ENCODE peak calls at places on chromosomes 2 and 18, in five cellular contexts. O is adrenal gland, W is keratinocyte, G is IMR-90, D is stomach. Q is an unnamed sample.

GRCh38 chr2:123596649-123597048 is 428.4 kb upstream of the CNTNAP5 start:
- DNase-seq in O (no peak), W (no peak), G (no peak), D (no peak), Q (no peak)

GRCh38 chr2:128754246-128754724 is 435.6 kb upstream of the HS6ST1 start:
- DNase-seq in O (peak; percentile 66), W (no peak), G (no peak), D (no peak), Q (peak; percentile 17)

GRCh38 chr18:42114310-42114943 is 159.4 kb downstream of the PIK3C3 start:
- DNase-seq in O (peak; percentile 76), W (peak; percentile 1), G (peak; percentile 75), D (peak; percentile 45), Q (peak; percentile 85)

GRCh38 chr2:23230885-23231284 is 154.1 kb upstream of the KLHL29 start:
- DNase-seq in O (no peak), W (no peak), G (no peak), D (no peak), Q (no peak)

GRCh38 chr2:101295895-101296294 is 12.6 kb downstream of the RNF149 start:
- DNase-seq in O (peak; percentile 19), W (no peak), G (peak; percentile 86), D (no peak), Q (no peak)

GRCh38 chr2:28997237-28997846 is 16.2 kb downstream of the TOGARAM2 start:
- DNase-seq in O (peak; percentile 32), W (no peak), G (peak; percentile 22), D (no peak), Q (no peak)

GRCh38 chr18:54717673-54718435 is 110.4 kb upstream of the RAB27B start:
- DNase-seq in O (no peak), W (no peak), G (no peak), D (peak; percentile 65), Q (no peak)

GRCh38 chr2:85600235-85600575 is 2.3 kb downstream of the TMEM150A start:
- DNase-seq in O (no peak), W (no peak), G (no peak), D (no peak), Q (no peak)

GRCh38 chr2:70948350-70949003 is 12.8 kb downstream of the ATP6V1B1 start:
- DNase-seq in O (peak; percentile 84), W (no peak), G (peak; percentile 71), D (peak; percentile 83), Q (peak; percentile 66)

GRCh38 chr18:8121942-8122480 is 487.2 kb upstream of the RAB12 start:
- DNase-seq in O (no peak), W (no peak), G (peak; percentile 94), D (no peak), Q (no peak)

GRCh38 chr2:73839653-73840411 is 11.1 kb downstream of the STAMBP start:
- DNase-seq in O (no peak), W (no peak), G (peak; percentile 47), D (no peak), Q (no peak)

GRCh38 chr2:215718426-215718825 is 282.6 kb upstream of the FN1 start:
- DNase-seq in O (no peak), W (no peak), G (no peak), D (no peak), Q (no peak)

GRCh38 chr2:26243643-26244478 is 571 bp downstream of the HADHA start:
- DNase-seq in O (peak; percentile 12), W (no peak), G (peak; percentile 21), D (peak; percentile 35), Q (no peak)

GRCh38 chr2:64582774-64583340 is 58.7 kb downstream of the AFTPH start:
- DNase-seq in O (no peak), W (no peak), G (no peak), D (no peak), Q (no peak)

GRCh38 chr2:12127639-12128038 is 381.2 kb downstream of the LPIN1 start:
- DNase-seq in O (no peak), W (no peak), G (no peak), D (no peak), Q (no peak)

GRCh38 chr2:36657703-36658102 is 38.8 kb upstream of the VIT start:
- DNase-seq in O (no peak), W (no peak), G (no peak), D (no peak), Q (no peak)

GRCh38 chr2:36653155-36653554 is 43.4 kb upstream of the VIT start:
- DNase-seq in O (peak; percentile 53), W (no peak), G (no peak), D (no peak), Q (no peak)

GRCh38 chr2:36658277-36658748 is 38.2 kb upstream of the VIT start:
- DNase-seq in O (no peak), W (no peak), G (no peak), D (no peak), Q (no peak)

GRCh38 chr2:36653967-36654694 is 42.4 kb upstream of the VIT start:
- DNase-seq in O (no peak), W (no peak), G (no peak), D (no peak), Q (no peak)

DNA sequence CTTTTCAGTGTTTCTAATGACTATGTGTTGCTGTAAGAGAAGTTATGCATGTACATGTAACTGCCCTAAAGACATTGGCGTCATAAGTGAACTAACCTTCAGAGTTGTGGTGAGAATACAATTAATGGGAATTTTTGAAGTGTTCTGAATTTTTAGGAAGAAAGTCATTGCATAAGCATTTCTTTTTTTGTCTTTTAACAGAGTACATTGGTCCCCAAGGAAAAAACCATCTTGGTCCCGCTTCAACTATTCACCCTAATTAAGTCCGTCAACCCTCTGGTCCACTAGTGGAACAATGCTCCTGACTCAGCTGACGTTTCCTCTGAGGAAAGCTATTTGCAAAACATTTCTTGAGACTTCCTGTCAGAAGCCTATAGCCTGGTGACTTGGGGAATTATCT is 41.1 kb upstream of the VIT start:
- DNase-seq in O (no peak), W (no peak), G (peak; percentile 48), D (no peak), Q (no peak)
- H3K4me1 ChIP-seq in O (peaks cover 7% of the 10 kb centered on the region), W (peaks cover under 1% of the 10 kb centered on the region), G (peaks cover 2% of the 10 kb centered on the region), D (no peaks in the 10 kb centered on the region), Q (no peaks in the 10 kb centered on the region)

DNA sequence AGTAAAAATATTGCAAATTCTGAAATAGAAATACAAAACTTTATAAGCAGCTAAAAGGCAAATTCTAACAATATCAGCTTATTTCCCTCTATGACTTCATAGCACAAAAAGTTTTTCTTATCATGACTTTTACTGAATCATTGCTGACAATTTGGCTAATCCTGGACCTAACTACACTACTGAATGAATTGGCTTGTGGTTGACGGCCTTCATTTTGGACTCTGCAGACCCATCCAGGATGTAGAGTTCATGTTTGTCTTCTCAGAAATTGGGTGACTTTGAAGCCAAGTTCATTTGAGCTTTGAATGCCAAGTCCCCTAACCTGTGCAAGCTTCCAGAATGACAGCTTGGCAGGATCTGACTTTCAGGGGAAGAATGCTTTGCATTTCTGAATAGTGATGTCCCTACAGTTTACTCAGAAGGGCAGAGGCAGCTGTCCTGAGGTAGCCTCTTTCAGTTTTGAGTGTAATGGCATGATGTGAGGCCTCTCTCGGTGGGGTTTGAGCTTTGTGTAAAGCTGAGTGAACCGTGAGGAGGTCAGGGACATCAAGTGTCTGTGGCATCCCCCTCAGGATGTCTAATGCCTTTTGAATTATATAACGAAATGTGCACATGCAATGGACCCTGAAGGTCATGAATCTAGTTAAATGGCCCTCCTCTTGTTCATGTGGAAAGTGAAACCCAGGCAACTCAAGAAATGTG is 48.0 kb downstream of the EFEMP1 start:
- DNase-seq in O (no peak), W (no peak), G (peak; percentile 81), D (no peak), Q (no peak)
- H3K4me3 ChIP-seq in O (no peak overlapping the region), W (no peak overlapping the region), G (no peak overlapping the region), D (no peak overlapping the region), Q (no peak overlapping the region)

GRCh38 chr2:191402966-191403565 is 157.9 kb downstream of the MYO1B start:
- DNase-seq in O (no peak), W (no peak), G (no peak), D (no peak), Q (no peak)
- H3K4me1 ChIP-seq in O (no peaks in the 10 kb centered on the region), W (no peaks in the 10 kb centered on the region), G (peaks cover 27% of the 10 kb centered on the region), D (peaks cover 33% of the 10 kb centered on the region), Q (peaks cover 5% of the 10 kb centered on the region)

GRCh38 chr18:23138470-23138869 is 3.2 kb downstream of the CABLES1 start:
- DNase-seq in O (no peak), W (no peak), G (no peak), D (peak; percentile 72), Q (no peak)
- H3K4me3 ChIP-seq in O (no peak overlapping the region), W (no peak overlapping the region), G (no peak overlapping the region), D (no peak overlapping the region), Q (no peak overlapping the region)

GRCh38 chr2:207640661-207641060 is 15.5 kb upstream of the METTL21A start:
- DNase-seq in O (no peak), W (no peak), G (no peak), D (no peak), Q (no peak)
- H3K4me1 ChIP-seq in O (no peaks in the 10 kb centered on the region), W (peaks cover 4% of the 10 kb centered on the region), G (no peaks in the 10 kb centered on the region), D (no peaks in the 10 kb centered on the region), Q (no peaks in the 10 kb centered on the region)

DNA sequence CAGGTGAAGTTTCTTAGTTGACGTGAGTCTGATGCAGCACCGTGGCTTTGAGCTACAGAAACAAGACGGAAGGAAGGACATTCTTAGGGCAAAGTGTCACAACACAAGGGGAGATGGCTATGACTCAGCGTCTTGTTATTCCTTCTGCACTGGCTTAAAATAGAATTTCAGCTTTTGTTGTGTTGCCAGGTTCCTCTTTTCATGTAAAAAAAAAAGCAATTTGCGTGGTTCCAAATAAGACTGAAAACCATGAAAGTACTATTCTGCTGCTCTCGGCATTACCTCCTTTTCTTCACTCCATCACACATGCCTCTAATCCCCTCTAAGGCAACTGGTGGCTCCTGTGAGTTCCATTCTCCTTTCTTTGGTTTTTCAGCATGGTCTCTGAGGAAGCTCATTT is 150.1 kb downstream of the ANTXR1 start:
- DNase-seq in O (peak; percentile 47), W (peak; percentile 67), G (peak; percentile 88), D (no peak), Q (no peak)
- H3K4me3 ChIP-seq in O (no peak overlapping the region), W (no peak overlapping the region), G (no peak overlapping the region), D (no peak overlapping the region), Q (no peak overlapping the region)

GRCh38 chr2:10400568-10400977 is 47.6 kb downstream of the ODC1 start:
- DNase-seq in O (peak; percentile 66), W (no peak), G (no peak), D (no peak), Q (no peak)
- H3K4me1 ChIP-seq in O (peaks cover 16% of the 10 kb centered on the region), W (peaks cover 22% of the 10 kb centered on the region), G (peaks cover 16% of the 10 kb centered on the region), D (peaks cover 69% of the 10 kb centered on the region), Q (peaks cover 18% of the 10 kb centered on the region)

GRCh38 chr2:88860421-88861075 is 169.1 kb downstream of the RPIA start:
- DNase-seq in O (no peak), W (no peak), G (no peak), D (no peak), Q (no peak)
- H3K4me3 ChIP-seq in O (no peak overlapping the region), W (no peak overlapping the region), G (no peak overlapping the region), D (no peak overlapping the region), Q (no peak overlapping the region)